ENCODE peak calls at places on chromosomes 6 and 20, in four cellular contexts. One of them, this sample, is unnamed.

GRCh38 chr6:133973109-133973971 is 20.3 kb downstream of the TBPL1 start:
- DNase-seq in dermis microvascular lymphatic vessel endothelial cell: peak
- DNase-seq in amygdala: no peak
- DNase-seq in aorta: no peak
- DNase-seq in this sample: no peak

GRCh38 chr20:22387452-22387851 is 196.9 kb downstream of the FOXA2 start:
- DNase-seq in dermis microvascular lymphatic vessel endothelial cell: no peak
- DNase-seq in amygdala: no peak
- DNase-seq in aorta: no peak
- DNase-seq in this sample: no peak

GRCh38 chr6:154606457-154606856 is 96.0 kb upstream of the CNKSR3 start:
- DNase-seq in dermis microvascular lymphatic vessel endothelial cell: no peak
- DNase-seq in amygdala: no peak
- DNase-seq in aorta: no peak
- DNase-seq in this sample: no peak

GRCh38 chr20:60750909-60751308 is 501.2 kb upstream of the CDH4 start:
- DNase-seq in dermis microvascular lymphatic vessel endothelial cell: no peak
- DNase-seq in amygdala: no peak
- DNase-seq in aorta: no peak
- DNase-seq in this sample: no peak

GRCh38 chr6:7246401-7247178 is 66.4 kb downstream of the SSR1 start:
- DNase-seq in dermis microvascular lymphatic vessel endothelial cell: no peak
- DNase-seq in amygdala: no peak
- DNase-seq in aorta: peak
- DNase-seq in this sample: no peak

GRCh38 chr6:26520840-26521484 is 17.2 kb upstream of the HMGN4 start:
- DNase-seq in dermis microvascular lymphatic vessel endothelial cell: peak
- DNase-seq in amygdala: peak
- DNase-seq in aorta: peak
- DNase-seq in this sample: peak

GRCh38 chr20:52210037-52210990 is 18.7 kb upstream of the ZFP64 start:
- DNase-seq in dermis microvascular lymphatic vessel endothelial cell: no peak
- DNase-seq in amygdala: no peak
- DNase-seq in aorta: no peak
- DNase-seq in this sample: no peak

GRCh38 chr6:113997106-113997505 is 26.2 kb upstream of the HDAC2 start:
- DNase-seq in dermis microvascular lymphatic vessel endothelial cell: no peak
- DNase-seq in amygdala: no peak
- DNase-seq in aorta: no peak
- DNase-seq in this sample: no peak

GRCh38 chr6:49815166-49815565 is 28.1 kb upstream of the PGK2 start:
- DNase-seq in dermis microvascular lymphatic vessel endothelial cell: no peak
- DNase-seq in amygdala: no peak
- DNase-seq in aorta: no peak
- DNase-seq in this sample: no peak

GRCh38 chr6:7540595-7540994 is 876 bp upstream of the DSP start:
- DNase-seq in dermis microvascular lymphatic vessel endothelial cell: no peak
- DNase-seq in amygdala: no peak
- DNase-seq in aorta: no peak
- DNase-seq in this sample: no peak

GRCh38 chr6:3523288-3523670 is 66.4 kb upstream of the SLC22A23 start:
- DNase-seq in dermis microvascular lymphatic vessel endothelial cell: no peak
- DNase-seq in amygdala: no peak
- DNase-seq in aorta: no peak
- DNase-seq in this sample: no peak

GRCh38 chr6:14258695-14259655 is 141.4 kb downstream of the CD83 start:
- DNase-seq in dermis microvascular lymphatic vessel endothelial cell: no peak
- DNase-seq in amygdala: no peak
- DNase-seq in aorta: no peak
- DNase-seq in this sample: no peak

GRCh38 chr20:38046572-38046971 is 13.0 kb downstream of the RPRD1B start:
- DNase-seq in dermis microvascular lymphatic vessel endothelial cell: no peak
- DNase-seq in amygdala: no peak
- DNase-seq in aorta: no peak
- DNase-seq in this sample: no peak

GRCh38 chr6:71459162-71459561 is 170.6 kb downstream of the OGFRL1 start:
- DNase-seq in dermis microvascular lymphatic vessel endothelial cell: no peak
- DNase-seq in amygdala: no peak
- DNase-seq in aorta: no peak
- DNase-seq in this sample: no peak

GRCh38 chr20:48904566-48905321 is 16.8 kb upstream of the ARFGEF2 start:
- DNase-seq in dermis microvascular lymphatic vessel endothelial cell: peak
- DNase-seq in amygdala: no peak
- DNase-seq in aorta: no peak
- DNase-seq in this sample: peak

GRCh38 chr6:21740719-21741118 is 147.2 kb downstream of the SOX4 start:
- DNase-seq in dermis microvascular lymphatic vessel endothelial cell: no peak
- DNase-seq in amygdala: no peak
- DNase-seq in aorta: no peak
- DNase-seq in this sample: no peak

GRCh38 chr6:104940881-104941693 is 15.8 kb upstream of the LIN28B start:
- DNase-seq in dermis microvascular lymphatic vessel endothelial cell: peak
- DNase-seq in amygdala: no peak
- DNase-seq in aorta: no peak
- DNase-seq in this sample: no peak

GRCh38 chr6:63634630-63635029 is 972 bp upstream of the PHF3 start:
- DNase-seq in dermis microvascular lymphatic vessel endothelial cell: no peak
- DNase-seq in amygdala: no peak
- DNase-seq in aorta: no peak
- DNase-seq in this sample: no peak

GRCh38 chr6:20173833-20174796 is 38.2 kb downstream of the MBOAT1 start:
- DNase-seq in dermis microvascular lymphatic vessel endothelial cell: no peak
- DNase-seq in amygdala: no peak
- DNase-seq in aorta: no peak
- DNase-seq in this sample: no peak

GRCh38 chr6:49933526-49933925 is 30.4 kb downstream of the DEFB114 start:
- DNase-seq in dermis microvascular lymphatic vessel endothelial cell: no peak
- DNase-seq in amygdala: no peak
- DNase-seq in aorta: no peak
- DNase-seq in this sample: no peak

GRCh38 chr6:83019741-83020140 is 45.9 kb downstream of the UBE3D start:
- DNase-seq in dermis microvascular lymphatic vessel endothelial cell: no peak
- DNase-seq in amygdala: no peak
- DNase-seq in aorta: no peak
- DNase-seq in this sample: no peak